ENCODE peak calls at places on chromosome 12, in eight cellular contexts. H, R, N, F, E, Y, W and Q are unnamed samples.

GRCh38 chr12:1993341-1993740 is 10.9 kb downstream of the DCP1B start:
- DNase-seq in H (no peak), R (no peak), N (no peak), F (peak; percentile 78), E (no peak), Y (no peak), W (no peak), Q (no peak)

GRCh38 chr12:12331244-12331771 is 18.7 kb downstream of the MANSC1 start:
- DNase-seq in H (no peak), R (no peak), N (no peak), F (no peak), E (no peak), Y (no peak), W (no peak), Q (no peak)

GRCh38 chr12:131352296-131352900 is 358.5 kb upstream of the SFSWAP start:
- DNase-seq in H (no peak), R (no peak), N (no peak), F (no peak), E (no peak), Y (no peak), W (no peak), Q (no peak)

GRCh38 chr12:122133192-122133950 is 40.6 kb downstream of the IL31 start:
- DNase-seq in H (no peak), R (no peak), N (no peak), F (no peak), E (no peak), Y (no peak), W (no peak), Q (no peak)

GRCh38 chr12:153080-153746 is 60.7 kb downstream of the SLC6A12 start:
- DNase-seq in H (peak; percentile 49), R (peak; percentile 51), N (peak; percentile 78), F (no peak), E (peak; percentile 28), Y (peak; percentile 37), W (peak; percentile 42), Q (peak; percentile 70)

GRCh38 chr12:106760184-106760531 is 14.3 kb upstream of the RIC8B start:
- DNase-seq in H (peak; percentile 67), R (no peak), N (no peak), F (no peak), E (no peak), Y (peak; percentile 44), W (no peak), Q (no peak)

GRCh38 chr12:14473707-14474287 is 93.9 kb downstream of the PLBD1 start:
- DNase-seq in H (no peak), R (no peak), N (no peak), F (no peak), E (no peak), Y (peak; percentile 25), W (no peak), Q (no peak)

GRCh38 chr12:68641138-68641537 is 30.4 kb downstream of the RAP1B start:
- DNase-seq in H (no peak), R (no peak), N (no peak), F (no peak), E (peak; percentile 7), Y (peak; percentile 36), W (peak; percentile 22), Q (no peak)

GRCh38 chr12:121801601-121802484 is 2.0 kb upstream of the SETD1B start:
- DNase-seq in H (no peak), R (no peak), N (no peak), F (no peak), E (no peak), Y (peak; percentile 94), W (peak; percentile 71), Q (no peak)

GRCh38 chr12:41619705-41620104 is 431.6 kb downstream of the PDZRN4 start:
- DNase-seq in H (no peak), R (no peak), N (no peak), F (no peak), E (no peak), Y (no peak), W (no peak), Q (no peak)

GRCh38 chr12:19915392-19916192 is 452.7 kb upstream of the PDE3A start:
- DNase-seq in H (no peak), R (no peak), N (no peak), F (peak; percentile 26), E (no peak), Y (no peak), W (no peak), Q (no peak)

GRCh38 chr12:14396071-14396470 is 30.6 kb downstream of the ATF7IP start:
- DNase-seq in H (no peak), R (no peak), N (no peak), F (no peak), E (no peak), Y (peak; percentile 66), W (no peak), Q (no peak)

GRCh38 chr12:102347761-102348160 is 132.6 kb downstream of the IGF1 start:
- DNase-seq in H (no peak), R (no peak), N (no peak), F (no peak), E (no peak), Y (no peak), W (no peak), Q (no peak)

GRCh38 chr12:29655861-29656260 is 127.9 kb downstream of the TMTC1 start:
- DNase-seq in H (no peak), R (no peak), N (no peak), F (no peak), E (no peak), Y (no peak), W (no peak), Q (no peak)

GRCh38 chr12:69900720-69901131 is 75.7 kb downstream of the MYRFL start:
- DNase-seq in H (peak; percentile 81), R (peak; percentile 77), N (peak; percentile 64), F (peak; percentile 30), E (peak; percentile 34), Y (peak; percentile 54), W (peak; percentile 60), Q (peak; percentile 68)

GRCh38 chr12:98416845-98417244 is 98.5 kb upstream of the TMPO start:
- DNase-seq in H (no peak), R (no peak), N (no peak), F (peak; percentile 46), E (no peak), Y (no peak), W (no peak), Q (no peak)

GRCh38 chr12:64066052-64066451 is 156.0 kb downstream of the KICS2 start:
- DNase-seq in H (no peak), R (no peak), N (no peak), F (no peak), E (no peak), Y (no peak), W (no peak), Q (no peak)

GRCh38 chr12:104219361-104219892 is 3.8 kb downstream of the TXNRD1 start:
- DNase-seq in H (no peak), R (peak; percentile 44), N (no peak), F (peak; percentile 90), E (no peak), Y (no peak), W (no peak), Q (no peak)

GRCh38 chr12:106766393-106766826 is 8.1 kb upstream of the RIC8B start:
- DNase-seq in H (peak; percentile 65), R (peak; percentile 49), N (no peak), F (peak; percentile 36), E (no peak), Y (peak; percentile 16), W (no peak), Q (no peak)